ENCODE peak calls at places on chromosomes 7 and 10, in four cellular contexts. One of them, this sample, is unnamed.

GRCh38 chr7:105493928-105494325 is 28.1 kb downstream of the PUS7 start:
- DNase-seq in HepG2: no peak
- DNase-seq in IMR-90: peak; percentile 98
- DNase-seq in GM12878: no peak
- DNase-seq in this sample: no peak

GRCh38 chr7:39288303-39288702 is 277.9 kb upstream of the YAE1 start:
- DNase-seq in HepG2: no peak
- DNase-seq in IMR-90: no peak
- DNase-seq in GM12878: no peak
- DNase-seq in this sample: no peak

GRCh38 chr7:1325246-1325645 is 92.6 kb downstream of the UNCX start:
- DNase-seq in HepG2: no peak
- DNase-seq in GM12878: no peak
- DNase-seq in IMR-90: no peak
- DNase-seq in this sample: no peak

GRCh38 chr10:95183132-95183450 is 10.9 kb upstream of the ACSM6 start:
- DNase-seq in IMR-90: peak; percentile 10
- DNase-seq in HepG2: no peak
- DNase-seq in GM12878: no peak
- DNase-seq in this sample: no peak

GRCh38 chr7:51732066-51732465 is 415.5 kb upstream of the COBL start:
- DNase-seq in GM12878: no peak
- DNase-seq in HepG2: no peak
- DNase-seq in IMR-90: no peak
- DNase-seq in this sample: no peak

GRCh38 chr10:117720931-117721826 is 178.6 kb downstream of the EMX2 start:
- DNase-seq in IMR-90: no peak
- DNase-seq in HepG2: no peak
- DNase-seq in GM12878: no peak
- DNase-seq in this sample: no peak

GRCh38 chr10:61635946-61636345 is 26.8 kb upstream of the CABCOCO1 start:
- DNase-seq in HepG2: no peak
- DNase-seq in GM12878: no peak
- DNase-seq in IMR-90: peak; percentile 76
- DNase-seq in this sample: no peak

GRCh38 chr10:71751515-71752224 is 21.6 kb downstream of the VSIR start:
- DNase-seq in GM12878: no peak
- DNase-seq in IMR-90: no peak
- DNase-seq in HepG2: no peak
- DNase-seq in this sample: no peak

GRCh38 chr7:97174308-97174707 is 56.8 kb downstream of the SDHAF3 start:
- DNase-seq in HepG2: no peak
- DNase-seq in IMR-90: peak; percentile 18
- DNase-seq in GM12878: no peak
- DNase-seq in this sample: no peak

GRCh38 chr7:106592282-106593027 is 68.5 kb downstream of the CCDC71L start:
- DNase-seq in HepG2: no peak
- DNase-seq in IMR-90: no peak
- DNase-seq in GM12878: no peak
- DNase-seq in this sample: no peak

GRCh38 chr10:6769704-6770417 is 189.8 kb upstream of the PRKCQ start:
- DNase-seq in GM12878: peak; percentile 38
- DNase-seq in IMR-90: no peak
- DNase-seq in HepG2: no peak
- DNase-seq in this sample: no peak

GRCh38 chr7:93092757-93093370 is 24.9 kb downstream of the SAMD9 start:
- DNase-seq in IMR-90: peak; percentile 71
- DNase-seq in HepG2: peak; percentile 15
- DNase-seq in GM12878: no peak
- DNase-seq in this sample: no peak

GRCh38 chr7:1045038-1045726 is 836 bp downstream of the GPR146 start:
- DNase-seq in IMR-90: no peak
- DNase-seq in HepG2: peak; percentile 53
- DNase-seq in GM12878: no peak
- DNase-seq in this sample: peak; percentile 33

GRCh38 chr7:82511542-82511941 is 68.0 kb upstream of the CACNA2D1 start:
- DNase-seq in IMR-90: no peak
- DNase-seq in HepG2: no peak
- DNase-seq in GM12878: no peak
- DNase-seq in this sample: no peak

GRCh38 chr7:82506208-82506607 is 62.6 kb upstream of the CACNA2D1 start:
- DNase-seq in HepG2: no peak
- DNase-seq in IMR-90: peak; percentile 7
- DNase-seq in GM12878: no peak
- DNase-seq in this sample: no peak

GRCh38 chr7:82506702-82507101 is 63.1 kb upstream of the CACNA2D1 start:
- DNase-seq in IMR-90: peak; percentile 62
- DNase-seq in GM12878: no peak
- DNase-seq in HepG2: no peak
- DNase-seq in this sample: no peak

GRCh38 chr7:82507365-82507975 is 63.9 kb upstream of the CACNA2D1 start:
- DNase-seq in IMR-90: no peak
- DNase-seq in HepG2: no peak
- DNase-seq in GM12878: no peak
- DNase-seq in this sample: no peak

GRCh38 chr7:82507976-82508677 is 64.5 kb upstream of the CACNA2D1 start:
- DNase-seq in GM12878: no peak
- DNase-seq in HepG2: no peak
- DNase-seq in IMR-90: no peak
- DNase-seq in this sample: no peak
- TF ChIP-seq BHLHE40 in GM12878: no peak
- TF ChIP-seq BHLHE40 in HepG2: no peak
- TF ChIP-seq BHLHE40 in IMR-90: no peak
- TF ChIP-seq BHLHE40 in this sample: no peak

GRCh38 chr10:123945506-123945905 is 53.9 kb upstream of the CPXM2 start:
- DNase-seq in HepG2: no peak
- DNase-seq in GM12878: no peak
- DNase-seq in IMR-90: peak; percentile 2
- DNase-seq in this sample: peak; percentile 9
- H2AFZ ChIP-seq in HepG2: no peak overlapping the region
- H2AFZ ChIP-seq in GM12878: no peak overlapping the region
- H2AFZ ChIP-seq in IMR-90: no peak overlapping the region
- H2AFZ ChIP-seq in this sample: peak overlapping the region; percentile 39

DNA sequence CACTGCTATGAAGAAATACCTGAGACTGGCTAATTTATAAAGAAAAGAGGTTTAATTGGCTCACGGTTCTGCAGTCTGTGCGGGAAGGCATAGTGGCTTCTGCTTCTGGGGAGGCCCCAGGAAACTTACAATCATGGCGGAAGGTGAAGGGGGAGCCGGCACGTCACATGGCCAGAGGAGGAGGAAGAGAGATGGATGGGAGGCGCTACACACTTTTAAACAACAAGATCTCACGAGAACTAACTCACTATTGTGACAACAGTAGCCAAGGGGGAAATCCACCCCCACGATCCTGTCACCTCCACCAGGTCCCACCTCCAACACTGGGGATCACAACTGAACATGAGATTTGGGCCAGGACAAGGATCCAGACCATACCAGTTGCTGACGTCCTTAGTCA is 26.5 kb upstream of the INPP5A start:
- DNase-seq in HepG2: no peak
- DNase-seq in GM12878: peak; percentile 1
- DNase-seq in IMR-90: no peak
- DNase-seq in this sample: no peak
- TF ChIP-seq BHLHE40 in HepG2: no peak
- TF ChIP-seq BHLHE40 in GM12878: no peak
- TF ChIP-seq BHLHE40 in IMR-90: no peak
- TF ChIP-seq BHLHE40 in this sample: no peak

GRCh38 chr7:29289156-29290021 is 94.8 kb downstream of the CHN2 start:
- DNase-seq in HepG2: peak; percentile 63
- DNase-seq in IMR-90: no peak
- DNase-seq in GM12878: peak; percentile 33
- DNase-seq in this sample: no peak
- H2AFZ ChIP-seq in HepG2: no peak overlapping the region
- H2AFZ ChIP-seq in IMR-90: no peak overlapping the region
- H2AFZ ChIP-seq in GM12878: no peak overlapping the region
- H2AFZ ChIP-seq in this sample: no peak overlapping the region

GRCh38 chr10:11344081-11344480 is 267.4 kb downstream of the USP6NL start:
- DNase-seq in IMR-90: no peak
- DNase-seq in GM12878: no peak
- DNase-seq in HepG2: no peak
- DNase-seq in this sample: no peak

GRCh38 chr10:11341253-11341652 is 270.2 kb downstream of the USP6NL start:
- DNase-seq in IMR-90: no peak
- DNase-seq in GM12878: no peak
- DNase-seq in HepG2: no peak
- DNase-seq in this sample: no peak

GRCh38 chr10:11344550-11344949 is 266.9 kb downstream of the USP6NL start:
- DNase-seq in IMR-90: no peak
- DNase-seq in HepG2: no peak
- DNase-seq in GM12878: no peak
- DNase-seq in this sample: no peak

GRCh38 chr10:11339660-11340059 is 271.8 kb downstream of the USP6NL start:
- DNase-seq in IMR-90: no peak
- DNase-seq in GM12878: no peak
- DNase-seq in HepG2: no peak
- DNase-seq in this sample: no peak

DNA sequence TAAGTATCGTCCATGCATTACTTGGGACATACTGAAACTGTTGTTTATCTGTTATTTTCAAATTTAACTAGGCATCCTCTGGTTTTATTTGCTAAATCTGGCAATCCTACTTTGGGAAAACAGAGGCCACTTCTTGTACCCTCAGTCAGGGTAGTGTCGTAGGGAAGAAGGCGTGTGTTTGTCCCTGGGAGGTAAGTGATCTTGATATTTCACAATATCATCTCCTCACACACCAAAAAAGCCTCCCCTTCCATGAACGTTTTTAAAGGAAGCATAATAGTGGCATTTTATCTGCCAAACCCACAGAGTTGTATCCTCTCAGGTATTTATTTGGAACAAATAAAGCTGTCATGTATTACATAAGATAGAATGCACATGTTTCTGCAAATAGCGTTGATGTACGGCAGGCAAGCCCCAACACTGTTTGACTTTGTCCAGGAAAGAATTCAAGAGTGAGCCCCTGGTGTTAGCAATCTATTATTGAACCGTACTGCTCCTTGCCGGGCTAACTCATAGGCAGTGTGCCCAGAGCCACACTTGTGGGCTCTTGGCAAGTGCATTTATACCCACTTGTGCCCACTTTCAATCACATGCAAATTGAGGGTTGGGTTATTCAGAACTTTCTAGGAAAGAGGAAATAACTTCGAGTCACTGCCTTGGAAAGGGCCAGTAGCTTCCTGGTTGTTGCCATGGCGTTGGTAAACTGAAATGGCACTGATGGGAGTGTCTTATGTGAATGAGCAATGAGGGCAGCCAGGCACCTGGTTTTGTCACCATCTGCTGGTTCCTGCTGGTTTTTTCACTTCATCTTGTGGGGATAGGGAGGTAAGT is 266.0 kb downstream of the USP6NL start:
- DNase-seq in IMR-90: no peak
- DNase-seq in GM12878: peak; percentile 27
- DNase-seq in HepG2: peak; percentile 4
- DNase-seq in this sample: no peak
- TF ChIP-seq BHLHE40 in IMR-90: no peak
- TF ChIP-seq BHLHE40 in GM12878: no peak
- TF ChIP-seq BHLHE40 in HepG2: no peak
- TF ChIP-seq BHLHE40 in this sample: no peak

GRCh38 chr7:108311446-108312168 is 144.6 kb downstream of the NRCAM start:
- DNase-seq in HepG2: no peak
- DNase-seq in IMR-90: no peak
- DNase-seq in GM12878: peak; percentile 57
- DNase-seq in this sample: no peak

GRCh38 chr7:108310351-108310750 is 145.9 kb downstream of the NRCAM start:
- DNase-seq in GM12878: no peak
- DNase-seq in IMR-90: no peak
- DNase-seq in HepG2: no peak
- DNase-seq in this sample: no peak

GRCh38 chr7:108307246-108307982 is 148.8 kb downstream of the NRCAM start:
- DNase-seq in IMR-90: no peak
- DNase-seq in HepG2: no peak
- DNase-seq in GM12878: no peak
- DNase-seq in this sample: no peak

GRCh38 chr7:108308276-108308675 is 148.0 kb downstream of the NRCAM start:
- DNase-seq in HepG2: no peak
- DNase-seq in IMR-90: no peak
- DNase-seq in GM12878: no peak
- DNase-seq in this sample: no peak

GRCh38 chr7:108308913-108309312 is 147.3 kb downstream of the NRCAM start:
- DNase-seq in GM12878: no peak
- DNase-seq in IMR-90: no peak
- DNase-seq in HepG2: no peak
- DNase-seq in this sample: no peak
- H2AFZ ChIP-seq in GM12878: no peak overlapping the region
- H2AFZ ChIP-seq in IMR-90: no peak overlapping the region
- H2AFZ ChIP-seq in HepG2: no peak overlapping the region
- H2AFZ ChIP-seq in this sample: no peak overlapping the region

DNA sequence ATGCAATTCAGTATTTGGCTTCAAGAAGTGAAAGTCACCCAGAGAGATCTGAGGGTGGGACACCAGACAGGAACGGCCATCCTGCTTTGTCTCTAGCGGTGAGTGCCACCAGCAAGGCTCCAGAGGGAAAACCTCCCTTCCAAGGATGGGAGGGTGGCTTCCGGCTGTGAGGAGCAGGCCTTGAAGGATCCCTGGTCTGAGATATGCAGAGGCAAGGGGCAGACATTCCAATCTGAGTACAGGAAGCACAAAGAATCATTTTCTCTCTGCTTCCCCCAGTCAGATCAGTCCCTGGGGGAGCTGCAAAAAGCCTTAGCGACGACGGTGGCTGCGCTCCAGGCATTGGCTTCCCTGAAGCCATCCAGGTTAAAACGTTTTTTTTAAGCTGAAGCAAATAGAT is 167.4 kb downstream of the TEX36 start:
- DNase-seq in HepG2: no peak
- DNase-seq in GM12878: no peak
- DNase-seq in IMR-90: no peak
- DNase-seq in this sample: no peak
- TF ChIP-seq BHLHE40 in HepG2: no peak
- TF ChIP-seq BHLHE40 in GM12878: no peak
- TF ChIP-seq BHLHE40 in IMR-90: no peak
- TF ChIP-seq BHLHE40 in this sample: no peak

GRCh38 chr7:71752171-71752935 is 620.4 kb downstream of the GALNT17 start:
- DNase-seq in IMR-90: no peak
- DNase-seq in GM12878: no peak
- DNase-seq in HepG2: peak; percentile 4
- DNase-seq in this sample: peak; percentile 78
- H2AFZ ChIP-seq in IMR-90: no peak overlapping the region
- H2AFZ ChIP-seq in GM12878: no peak overlapping the region
- H2AFZ ChIP-seq in HepG2: no peak overlapping the region
- H2AFZ ChIP-seq in this sample: no peak overlapping the region